ENCODE peak calls at places on chromosomes 7 and 10, in seven cellular contexts. J is stimulated activated CD8-positive, alpha-beta memory T cell treated with anti-CD3 and anti-CD28 coated beads, Interleukin-4, amount 100 ng/mL, for 1 hour; G is AG04449; X is right cardiac atrium; L is activated naive CD4-positive, alpha-beta T cell; B is anterior cingulate cortex; H is NCI-H460. P is an unnamed sample.

GRCh38 chr10:76675951-76676587 is 961.5 kb downstream of the KCNMA1 start:
- DNase-seq in L (no peak), X (peak; percentile 89), B (peak; percentile 28), H (no peak), G (no peak), J (no peak), P (peak; percentile 75)

GRCh38 chr7:158494162-158494586 is 93.4 kb downstream of the PTPRN2 start:
- DNase-seq in H (peak; percentile 12), L (no peak), G (no peak), B (no peak), J (no peak), X (no peak), P (no peak)

GRCh38 chr7:157612009-157612663 is 275.3 kb downstream of the DNAJB6 start:
- DNase-seq in G (no peak), X (no peak), L (no peak), J (no peak), H (no peak), B (no peak), P (peak; percentile 40)

GRCh38 chr7:112202819-112203218 is 3.4 kb downstream of the DOCK4 start:
- DNase-seq in G (no peak), J (no peak), H (no peak), L (no peak), X (peak; percentile 64), B (no peak), P (no peak)

GRCh38 chr10:117931078-117931477 is 115.7 kb downstream of the RAB11FIP2 start:
- DNase-seq in L (no peak), B (no peak), H (no peak), J (no peak), G (no peak), X (no peak), P (no peak)

GRCh38 chr7:84722734-84723133 is 464.1 kb downstream of the SEMA3D start:
- DNase-seq in H (no peak), J (no peak), X (no peak), G (no peak), B (no peak), L (no peak), P (no peak)

GRCh38 chr10:74924251-74924954 is 98.0 kb downstream of the KAT6B start:
- DNase-seq in H (peak; percentile 38), G (peak; percentile 77), L (no peak), J (no peak), X (no peak), B (no peak), P (no peak)

GRCh38 chr10:112689327-112689726 is 242.3 kb downstream of the VTI1A start:
- DNase-seq in J (no peak), B (no peak), X (peak; percentile 70), H (peak; percentile 13), L (no peak), G (no peak), P (peak; percentile 47)

GRCh38 chr7:48458701-48459509 is 287.6 kb downstream of the ABCA13 start:
- DNase-seq in B (no peak), L (no peak), G (no peak), J (no peak), H (no peak), X (no peak), P (no peak)

GRCh38 chr10:23238015-23238414 is 45.9 kb downstream of the PTF1A start:
- DNase-seq in L (no peak), H (no peak), X (no peak), G (no peak), B (no peak), J (no peak), P (no peak)

GRCh38 chr7:196283-196682 is 3.9 kb downstream of the FAM20C start:
- DNase-seq in L (no peak), H (no peak), B (no peak), J (no peak), X (no peak), G (no peak), P (no peak)

GRCh38 chr10:21293518-21294356 is 231.7 kb downstream of the SKIDA1 start:
- DNase-seq in L (no peak), X (no peak), B (no peak), J (no peak), G (no peak), H (no peak), P (no peak)

GRCh38 chr7:29879609-29880008 is 73.3 kb downstream of the WIPF3 start:
- DNase-seq in H (no peak), G (no peak), L (no peak), X (peak; percentile 69), J (no peak), B (no peak), P (peak; percentile 48)

GRCh38 chr7:108498481-108498880 is 27.5 kb downstream of the PNPLA8 start:
- DNase-seq in J (no peak), B (no peak), G (no peak), L (no peak), X (no peak), H (no peak), P (no peak)

GRCh38 chr7:75658802-75659201 is 79.9 kb downstream of the HIP1 start:
- DNase-seq in B (no peak), X (no peak), L (no peak), J (no peak), H (no peak), G (no peak), P (no peak)

GRCh38 chr7:30933124-30933893 is 21.7 kb downstream of the AQP1 start:
- DNase-seq in L (no peak), B (no peak), J (no peak), X (peak; percentile 37), G (no peak), H (no peak), P (peak; percentile 40)

GRCh38 chr10:132828681-132829080 is 42.7 kb upstream of the NKX6-2 start:
- DNase-seq in G (no peak), H (no peak), L (no peak), B (no peak), J (no peak), X (no peak), P (no peak)

GRCh38 chr10:99854860-99855259 is 72.4 kb downstream of the ABCC2 start:
- DNase-seq in J (no peak), H (peak; percentile 69), X (no peak), L (no peak), G (peak; percentile 36), B (no peak), P (no peak)

GRCh38 chr10:44334621-44335184 is 50.2 kb downstream of the CXCL12 start:
- DNase-seq in G (peak; percentile 33), H (no peak), B (no peak), X (no peak), J (no peak), L (no peak), P (no peak)

GRCh38 chr7:80039255-80039884 is 95.3 kb upstream of the GNAI1 start:
- DNase-seq in B (no peak), L (no peak), X (no peak), H (no peak), J (no peak), G (no peak), P (no peak)

GRCh38 chr10:73771722-73772279 is 10.0 kb upstream of the CHCHD1 start:
- DNase-seq in L (no peak), X (peak; percentile 98), H (peak; percentile 67), J (peak; percentile 62), G (no peak), B (no peak), P (peak; percentile 95)

GRCh38 chr7:17339139-17339538 is 40.7 kb downstream of the AHR start:
- DNase-seq in X (no peak), B (no peak), J (no peak), H (no peak), L (no peak), G (no peak), P (no peak)

P was measured in Right ventricle myocardium superior.